ENCODE peak calls at places on chromosomes 11 and 22, in eight cellular contexts. V is tibial nerve, A is Daoy, W is WERI-Rb-1, N is Peyer's patch, U is transverse colon, J is HS-27A, B is IMR-90. R is an unnamed sample.

GRCh38 chr22:47051435-47052175 is 289.2 kb downstream of the TBC1D22A start:
- DNase-seq in B (no peak), V (no peak), U (no peak), W (no peak), N (no peak), J (no peak), A (no peak), R (no peak)

GRCh38 chr22:22700631-22701030 is 56.2 kb downstream of the GGTLC2 start:
- DNase-seq in W (no peak), V (no peak), U (no peak), A (no peak), B (no peak), N (no peak), J (no peak), R (no peak)

GRCh38 chr11:121589946-121590537 is 137.3 kb upstream of the SORL1-AS1 start:
- DNase-seq in U (no peak), J (no peak), N (peak; percentile 41), V (no peak), W (no peak), B (no peak), A (no peak), R (no peak)

GRCh38 chr11:27012254-27012921 is 18.5 kb downstream of the FIBIN start:
- DNase-seq in J (no peak), N (no peak), A (peak; percentile 40), V (no peak), B (peak; percentile 88), W (no peak), U (peak; percentile 14), R (peak; percentile 31)

GRCh38 chr11:128552783-128553661 is 34.3 kb downstream of the ETS1 start:
- DNase-seq in U (peak; percentile 37), W (no peak), N (peak; percentile 80), V (no peak), B (peak; percentile 87), A (no peak), J (no peak), R (no peak)

GRCh38 chr11:45385844-45386243 is 99.7 kb upstream of the SYT13 start:
- DNase-seq in B (no peak), N (no peak), A (no peak), J (no peak), W (no peak), V (no peak), U (no peak), R (no peak)

GRCh38 chr11:105719073-105719846 is 109.4 kb downstream of the GRIA4 start:
- DNase-seq in N (no peak), B (peak; percentile 92), V (no peak), W (no peak), U (no peak), A (peak; percentile 75), J (peak; percentile 3), R (no peak)

GRCh38 chr22:33897621-33897910 is 22.7 kb downstream of the LARGE1 start:
- DNase-seq in J (no peak), A (no peak), V (no peak), W (peak; percentile 51), N (no peak), B (no peak), U (no peak), R (no peak)

GRCh38 chr22:38967451-38968450 is 10.3 kb downstream of the APOBEC3A start:
- DNase-seq in W (no peak), J (no peak), A (no peak), B (no peak), V (peak; percentile 27), U (peak; percentile 59), N (no peak), R (no peak)

GRCh38 chr22:27531782-27532530 is 269.6 kb downstream of the MN1 start:
- DNase-seq in J (peak; percentile 53), A (peak; percentile 55), B (peak; percentile 82), W (no peak), U (no peak), V (no peak), N (no peak), R (no peak)